ENCODE peak calls at places on chromosomes 4 and X, in six cellular contexts. U is transverse colon, Y is suprapubic skin, N is HepG2, W is K562, P is A549. R is an unnamed sample.

GRCh38 chr4:36394352-36394903 is 113.0 kb downstream of the DTHD1 start:
- DNase-seq in U (no peak), Y (no peak), N (peak; percentile 5), W (no peak), P (no peak), R (no peak)

GRCh38 chr4:125590158-125590557 is 275.4 kb downstream of the FAT4 start:
- DNase-seq in U (no peak), Y (no peak), N (peak; percentile 18), W (no peak), P (no peak), R (no peak)

GRCh38 chr4:98514930-98515809 is 143.2 kb downstream of the TSPAN5 start:
- DNase-seq in U (no peak), Y (no peak), N (no peak), W (peak; percentile 48), P (no peak), R (no peak)

GRCh38 chrX:112889400-112889799 is 48.8 kb upstream of the AMOT start:
- DNase-seq in U (no peak), Y (no peak), N (no peak), W (no peak), P (no peak), R (no peak)

GRCh38 chrX:155766321-155766720 is 114.8 kb upstream of the VAMP7 start:
- DNase-seq in U (no peak), Y (no peak), N (no peak), W (no peak), P (no peak), R (no peak)

GRCh38 chrX:22081475-22082092 is 49.5 kb downstream of the PHEX start:
- DNase-seq in U (peak; percentile 53), Y (no peak), N (peak; percentile 18), W (peak; percentile 62), P (no peak), R (peak; percentile 66)

GRCh38 chr4:153789741-153790651 is 1.1 kb upstream of the SFRP2 start:
- DNase-seq in U (no peak), Y (no peak), N (no peak), W (no peak), P (no peak), R (peak; percentile 63)

GRCh38 chr4:96912731-96913130 is 1072.8 kb downstream of the PDHA2 start:
- DNase-seq in U (no peak), Y (no peak), N (no peak), W (no peak), P (no peak), R (no peak)

GRCh38 chr4:106058919-106059318 is 163.6 kb downstream of the NPNT start:
- DNase-seq in U (no peak), Y (no peak), N (no peak), W (no peak), P (no peak), R (no peak)

GRCh38 chr4:88630756-88631155 is 38.5 kb downstream of the HERC3 start:
- DNase-seq in U (no peak), Y (no peak), N (no peak), W (no peak), P (peak; percentile 10), R (no peak)

GRCh38 chr4:149997881-149998421 is 80.3 kb upstream of the DCLK2 start:
- DNase-seq in U (peak; percentile 27), Y (no peak), N (peak; percentile 25), W (peak; percentile 13), P (peak; percentile 58), R (no peak)

GRCh38 chrX:137747231-137747630 is 181.3 kb downstream of the ZIC3 start:
- DNase-seq in U (no peak), Y (no peak), N (no peak), W (no peak), P (no peak), R (no peak)

GRCh38 chrX:120293015-120293414 is 18.2 kb downstream of the TMEM255A start:
- DNase-seq in U (no peak), Y (no peak), N (no peak), W (no peak), P (no peak), R (no peak)

GRCh38 chr4:6926681-6927478 is 17.3 kb downstream of the TBC1D14 start:
- DNase-seq in U (peak; percentile 87), Y (no peak), N (peak; percentile 96), W (peak; percentile 81), P (no peak), R (no peak)

GRCh38 chr4:98661356-98662054 is 3.1 kb upstream of the TSPAN5 start:
- DNase-seq in U (no peak), Y (no peak), N (no peak), W (no peak), P (no peak), R (no peak)

GRCh38 chr4:104025251-104025650 is 305.5 kb upstream of the TACR3 start:
- DNase-seq in U (no peak), Y (no peak), N (no peak), W (no peak), P (no peak), R (no peak)

GRCh38 chr4:186190456-186191265 is 706 bp upstream of the CYP4V2 start:
- DNase-seq in U (peak; percentile 56), Y (no peak), N (no peak), W (peak; percentile 53), P (peak; percentile 33), R (peak; percentile 75)

GRCh38 chr4:88007304-88008132 is at the start of gene PKD2:
- DNase-seq in U (peak; percentile 86), Y (peak; percentile 87), N (no peak), W (peak; percentile 80), P (peak; percentile 49), R (peak; percentile 94)

GRCh38 chr4:73068496-73069337 is 799 bp downstream of the COX18 start:
- DNase-seq in U (peak; percentile 12), Y (no peak), N (peak; percentile 32), W (peak; percentile 62), P (no peak), R (no peak)

GRCh38 chr4:19803406-19803805 is 448.3 kb upstream of the SLIT2 start:
- DNase-seq in U (no peak), Y (no peak), N (no peak), W (no peak), P (no peak), R (no peak)

GRCh38 chr4:157678478-157678877 is 457.9 kb downstream of the GRIA2 start:
- DNase-seq in U (no peak), Y (no peak), N (no peak), W (no peak), P (no peak), R (no peak)

GRCh38 chr4:157674699-157675098 is 454.2 kb downstream of the GRIA2 start:
- DNase-seq in U (no peak), Y (no peak), N (no peak), W (no peak), P (no peak), R (no peak)
- TF ChIP-seq EP300 in U (no peak), Y (no peak), N (no peak), W (no peak), P (no peak), R (no peak)

DNA sequence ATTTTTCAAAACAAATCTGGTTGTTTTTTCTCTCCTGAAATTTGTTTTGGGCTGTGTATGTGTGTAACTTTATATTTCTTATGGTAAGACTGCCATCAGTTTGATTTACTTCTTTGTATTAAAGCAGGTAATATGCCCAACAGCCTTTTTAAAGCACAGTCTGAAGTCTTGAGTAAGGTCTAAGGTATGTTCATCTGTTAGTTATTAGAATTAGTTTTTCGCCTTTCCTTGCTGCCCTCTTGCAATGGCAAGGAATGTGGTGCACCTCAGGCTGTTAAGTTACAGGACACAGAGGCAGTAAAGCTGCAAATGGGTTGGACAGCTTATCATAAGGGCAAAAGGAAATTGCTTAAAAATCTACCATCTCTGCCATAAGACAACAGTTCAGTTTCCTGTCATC is 71.8 kb downstream of the METTL14 start:
- DNase-seq in U (no peak), Y (no peak), N (no peak), W (no peak), P (no peak), R (no peak)
- H3K4me1 ChIP-seq in U (peaks cover 82% of the 10 kb centered on the region), Y (peaks cover 55% of the 10 kb centered on the region), N (peaks cover 48% of the 10 kb centered on the region), W (no peaks in the 10 kb centered on the region), P (no peaks in the 10 kb centered on the region), R (peaks cover 98% of the 10 kb centered on the region)

GRCh38 chr4:177194906-177195305 is 114.8 kb upstream of the NEIL3 start:
- DNase-seq in U (no peak), Y (no peak), N (no peak), W (no peak), P (no peak), R (no peak)
- H3K4me3 ChIP-seq in U (no peak overlapping the region), Y (no peak overlapping the region), N (no peak overlapping the region), W (no peak overlapping the region), P (no peak overlapping the region), R (no peak overlapping the region)

DNA sequence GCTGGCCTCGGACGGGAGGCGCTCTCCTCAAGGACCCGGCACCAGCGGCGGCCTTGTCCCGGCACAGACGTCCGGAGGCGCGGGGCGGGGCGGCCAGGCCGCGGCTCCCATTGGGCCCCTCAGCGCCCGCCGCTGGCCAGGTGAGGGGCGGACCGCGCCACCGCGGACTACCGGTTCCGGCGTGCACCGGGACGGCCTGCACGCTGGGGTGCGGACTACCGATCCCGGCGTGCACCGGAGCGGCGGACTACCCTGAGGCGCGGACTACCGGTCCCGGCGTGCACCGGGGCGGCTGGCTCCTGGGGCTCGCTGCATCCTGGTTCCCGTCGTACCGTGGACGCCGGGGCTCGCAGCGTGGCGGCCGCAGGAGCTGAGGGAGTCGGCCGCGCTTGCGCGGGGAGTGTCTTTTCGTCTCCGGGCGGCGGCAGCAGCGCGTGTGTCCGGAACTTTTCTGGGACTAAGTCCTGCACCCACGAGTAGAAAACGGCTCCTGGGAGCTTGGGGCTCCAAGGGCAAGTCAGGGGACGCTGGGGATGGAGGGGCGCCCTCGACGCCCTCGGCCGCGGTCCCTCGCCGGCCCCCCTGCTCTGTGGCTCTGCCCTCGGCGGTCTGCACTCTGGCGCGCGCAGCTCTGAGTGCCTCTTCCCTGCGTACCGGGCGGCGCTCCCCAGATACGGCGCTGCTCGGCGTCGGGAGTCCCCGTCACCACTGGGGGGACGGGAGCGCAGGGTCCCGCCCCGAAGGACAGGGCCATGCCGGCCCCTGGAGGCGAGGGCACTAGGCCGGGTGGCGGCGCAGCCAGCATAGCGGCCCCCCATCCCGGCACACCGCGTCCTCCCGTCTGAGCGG is at the start of gene LETM1:
- DNase-seq in U (peak; percentile 98), Y (peak; percentile 96), N (peak; percentile 84), W (peak; percentile 96), P (peak; percentile 68), R (peak; percentile 98)
- TF ChIP-seq EP300 in U (no peak), Y (no peak), N (no peak), W (no peak), P (no peak), R (no peak)

GRCh38 chr4:56658410-56659003 is 22.6 kb downstream of the HOPX start:
- DNase-seq in U (no peak), Y (no peak), N (no peak), W (no peak), P (no peak), R (no peak)
- H3K4me1 ChIP-seq in U (peaks cover 25% of the 10 kb centered on the region), Y (peaks cover 54% of the 10 kb centered on the region), N (no peaks in the 10 kb centered on the region), W (no peaks in the 10 kb centered on the region), P (no peaks in the 10 kb centered on the region), R (peaks cover 45% of the 10 kb centered on the region)

DNA sequence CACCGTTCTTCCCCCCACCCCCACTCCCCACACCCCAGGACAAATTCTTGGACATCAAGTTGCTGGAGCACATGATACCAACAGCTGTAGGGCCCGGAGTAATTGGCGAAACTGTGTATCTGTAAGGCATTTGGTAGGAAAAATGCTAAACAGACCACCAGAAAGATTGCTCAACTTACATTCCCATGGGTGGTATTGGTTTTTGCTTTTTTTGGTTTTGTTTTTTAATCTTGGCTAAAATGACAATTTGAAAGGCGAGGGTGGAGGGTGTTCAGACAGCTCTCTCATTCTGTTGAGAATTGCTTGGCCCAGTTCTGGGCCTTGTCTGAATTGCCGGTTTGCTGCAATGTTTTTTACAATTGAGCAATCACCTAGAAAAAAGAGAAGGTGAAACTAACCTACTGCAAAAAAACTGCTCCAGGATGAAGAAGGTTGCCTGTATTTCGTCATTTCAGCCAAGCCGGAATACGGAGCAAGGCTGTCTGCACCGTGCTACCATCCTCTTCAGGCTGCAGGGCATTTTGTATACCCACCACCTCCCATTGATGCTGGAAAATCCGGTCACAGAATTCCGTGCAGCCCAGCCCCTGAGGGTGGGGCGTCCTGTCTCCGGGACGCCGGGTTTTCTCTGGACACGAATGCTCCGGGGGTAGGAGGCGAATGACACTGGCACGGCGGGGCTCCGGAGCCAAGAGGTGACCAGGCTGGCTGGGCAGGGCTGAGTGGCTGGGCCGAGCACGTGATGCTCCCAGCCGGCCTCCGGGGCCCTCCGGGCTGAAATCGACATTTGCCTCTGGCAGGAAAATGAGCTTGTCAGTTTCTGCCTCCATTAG is at the start of gene CLCN4:
- DNase-seq in U (peak; percentile 52), Y (no peak), N (peak; percentile 67), W (no peak), P (peak; percentile 59), R (peak; percentile 65)
- H3K4me3 ChIP-seq in U (peak within 1 kb of the TSS; percentile 12), Y (peak within 1 kb of the TSS; percentile 42), N (peak within 1 kb of the TSS; percentile 66), W (no peak within 1 kb of the TSS), P (peak within 1 kb of the TSS; percentile 41), R (peak within 1 kb of the TSS; percentile 27)

R was measured in sigmoid colon.